ENCODE peak calls at places on chromosomes 7 and 10, in ten cellular contexts. X is fibroblast of lung, V is neural progenitor cell, O is OCI-LY7, E is hepatocyte, C is PC-9, G is Karpas-422, I is mammary epithelial cell, U is MM.1S, J is HepG2. K is an unnamed sample.

GRCh38 chr7:151694828-151695580 is 175.3 kb upstream of the RHEB start:
- DNase-seq in X (no peak), V (no peak), O (no peak), E (peak; percentile 77), C (peak; percentile 97), G (no peak), I (no peak), U (no peak), J (peak; percentile 40), K (peak; percentile 20)

GRCh38 chr7:79982151-79982770 is 152.4 kb upstream of the GNAI1 start:
- DNase-seq in X (peak; percentile 70), V (no peak), O (no peak), E (no peak), C (no peak), G (no peak), I (peak; percentile 28), U (no peak), J (no peak), K (peak; percentile 61)

GRCh38 chr10:91462423-91462822 is 52.3 kb downstream of the HECTD2 start:
- DNase-seq in X (peak; percentile 40), V (no peak), O (no peak), E (no peak), C (no peak), G (no peak), I (no peak), U (no peak), J (no peak), K (peak; percentile 4)

GRCh38 chr10:73910764-73911552 is at the start of gene PLAU:
- DNase-seq in X (peak; percentile 39), V (peak; percentile 85), O (peak; percentile 53), E (peak; percentile 59), C (no peak), G (peak; percentile 82), I (peak; percentile 73), U (no peak), J (no peak), K (peak; percentile 65)

GRCh38 chr7:142787034-142787768 is 16.4 kb downstream of the PRSS2 start:
- DNase-seq in X (no peak), V (no peak), O (no peak), E (no peak), C (no peak), G (no peak), I (no peak), U (no peak), J (no peak), K (no peak)

GRCh38 chr10:117950408-117950807 is 96.3 kb downstream of the RAB11FIP2 start:
- DNase-seq in X (no peak), V (no peak), O (no peak), E (no peak), C (no peak), G (no peak), I (no peak), U (no peak), J (no peak), K (no peak)

GRCh38 chr10:131974034-131974817 is 7.5 kb downstream of the BNIP3 start:
- DNase-seq in X (no peak), V (no peak), O (no peak), E (no peak), C (no peak), G (no peak), I (no peak), U (no peak), J (no peak), K (no peak)

GRCh38 chr10:102744374-102745051 is 765 bp downstream of the WBP1L start:
- DNase-seq in X (no peak), V (no peak), O (peak; percentile 61), E (peak; percentile 41), C (no peak), G (peak; percentile 79), I (no peak), U (peak; percentile 29), J (no peak), K (peak; percentile 68)

GRCh38 chr10:75395171-75395954 is 6.2 kb downstream of the ZNF503 start:
- DNase-seq in X (peak; percentile 42), V (peak; percentile 86), O (no peak), E (peak; percentile 89), C (peak; percentile 58), G (no peak), I (peak; percentile 26), U (no peak), J (no peak), K (peak; percentile 70)

GRCh38 chr7:100678291-100678984 is 4.9 kb downstream of the GNB2 start:
- DNase-seq in X (no peak), V (no peak), O (no peak), E (peak; percentile 10), C (no peak), G (no peak), I (no peak), U (no peak), J (no peak), K (no peak)

GRCh38 chr10:22784668-22785067 is 70.3 kb upstream of the PIP4K2A start:
- DNase-seq in X (no peak), V (no peak), O (no peak), E (no peak), C (no peak), G (no peak), I (no peak), U (no peak), J (no peak), K (no peak)

GRCh38 chr10:116767235-116767634 is 24.9 kb upstream of the HSPA12A start:
- DNase-seq in X (peak; percentile 5), V (no peak), O (no peak), E (peak; percentile 33), C (no peak), G (no peak), I (no peak), U (no peak), J (no peak), K (peak; percentile 65)

GRCh38 chr7:132575336-132575986 is 809 bp downstream of the PLXNA4 start:
- DNase-seq in X (peak; percentile 76), V (peak; percentile 82), O (no peak), E (peak; percentile 61), C (no peak), G (no peak), I (no peak), U (no peak), J (no peak), K (peak; percentile 73)

GRCh38 chr10:79137404-79137803 is 68.6 kb downstream of the ZMIZ1 start:
- DNase-seq in X (peak; percentile 61), V (no peak), O (no peak), E (no peak), C (no peak), G (no peak), I (no peak), U (no peak), J (no peak), K (no peak)

GRCh38 chr10:16566202-16566805 is 44.6 kb upstream of the C1QL3 start:
- DNase-seq in X (no peak), V (no peak), O (no peak), E (no peak), C (no peak), G (no peak), I (no peak), U (no peak), J (no peak), K (no peak)
- H2AFZ ChIP-seq in X (no peak overlapping the region), V (peak overlapping the region; percentile 21), O (no peak overlapping the region), E (no peak overlapping the region), C (no peak overlapping the region), G (no peak overlapping the region), I (peak overlapping the region; percentile 21), U (peak overlapping the region; percentile 51), J (peak overlapping the region; percentile 76), K (no peak overlapping the region)

DNA sequence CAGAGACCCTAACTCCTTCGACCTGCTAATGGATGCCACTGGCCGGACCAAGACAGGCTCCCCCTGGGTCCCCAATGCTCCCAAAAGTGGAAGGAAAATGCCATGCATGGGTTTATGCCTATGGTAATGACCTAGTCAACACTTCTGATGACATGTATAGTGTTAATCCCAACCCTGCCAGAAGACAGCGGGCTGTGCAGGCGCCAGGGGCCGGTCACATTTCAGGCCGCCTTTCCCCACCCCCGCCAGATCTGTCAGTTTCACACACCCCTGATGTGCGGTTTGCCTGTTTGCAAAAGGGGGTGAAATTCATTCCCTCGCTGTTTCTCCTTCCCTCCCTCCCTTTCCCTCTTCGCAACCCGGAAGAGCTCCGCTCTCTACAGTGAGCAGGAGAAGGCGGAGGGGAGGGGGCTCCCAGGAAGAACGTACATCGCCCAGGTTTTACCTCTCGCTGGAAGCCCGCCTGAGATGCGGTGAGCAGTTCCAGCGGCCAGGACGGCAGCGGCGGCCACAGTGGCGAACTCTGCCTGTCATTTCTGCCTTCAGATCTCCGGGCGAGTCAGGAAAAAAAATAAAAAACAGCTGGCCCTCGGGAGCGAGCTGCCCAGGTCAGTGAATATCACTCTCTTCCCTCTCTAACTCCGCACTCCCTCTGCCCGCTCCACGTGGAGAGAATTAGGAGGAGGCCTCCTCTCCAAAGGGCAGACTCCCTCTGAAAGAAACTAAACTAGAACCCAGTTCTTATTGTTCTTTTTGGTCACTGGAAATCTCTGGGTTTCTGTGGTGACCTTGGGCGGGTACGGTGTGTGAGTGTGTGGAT is 9.4 kb upstream of the GATA3 start:
- DNase-seq in X (no peak), V (peak; percentile 72), O (no peak), E (peak; percentile 25), C (peak; percentile 34), G (no peak), I (peak; percentile 27), U (no peak), J (no peak), K (no peak)
- H3K4me3 ChIP-seq in X (peak overlapping the region; percentile 42), V (peak overlapping the region; percentile 35), O (no peak overlapping the region), E (peak overlapping the region; percentile 6), C (peak overlapping the region; percentile 76), G (no peak overlapping the region), I (peak overlapping the region; percentile 54), U (peak overlapping the region; percentile 64), J (peak overlapping the region; percentile 22), K (peak overlapping the region; percentile 42)

DNA sequence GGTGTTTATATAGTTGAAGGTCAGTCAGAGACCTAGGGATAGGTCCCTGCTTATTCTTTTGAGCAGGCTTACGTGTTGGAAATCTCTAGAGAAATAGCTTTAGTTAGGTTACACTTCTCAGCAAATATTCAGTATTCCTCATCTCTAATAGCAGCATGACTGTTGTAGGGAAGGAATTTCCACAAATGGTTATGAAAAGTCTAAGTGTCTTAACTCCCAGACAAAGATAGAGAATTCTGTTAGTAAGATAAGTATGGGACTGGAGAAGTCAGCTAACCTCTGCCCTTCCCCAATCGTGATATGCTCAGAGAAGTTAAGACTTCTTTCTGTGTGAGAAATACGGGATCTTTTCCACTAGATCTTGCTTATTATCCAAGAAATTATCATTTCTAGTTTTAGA is 16.5 kb downstream of the SGPL1 start:
- DNase-seq in X (peak; percentile 62), V (no peak), O (no peak), E (no peak), C (no peak), G (no peak), I (no peak), U (no peak), J (no peak), K (peak; percentile 14)
- H2AFZ ChIP-seq in X (no peak overlapping the region), V (no peak overlapping the region), O (no peak overlapping the region), E (no peak overlapping the region), C (no peak overlapping the region), G (no peak overlapping the region), I (no peak overlapping the region), U (no peak overlapping the region), J (no peak overlapping the region), K (no peak overlapping the region)

DNA sequence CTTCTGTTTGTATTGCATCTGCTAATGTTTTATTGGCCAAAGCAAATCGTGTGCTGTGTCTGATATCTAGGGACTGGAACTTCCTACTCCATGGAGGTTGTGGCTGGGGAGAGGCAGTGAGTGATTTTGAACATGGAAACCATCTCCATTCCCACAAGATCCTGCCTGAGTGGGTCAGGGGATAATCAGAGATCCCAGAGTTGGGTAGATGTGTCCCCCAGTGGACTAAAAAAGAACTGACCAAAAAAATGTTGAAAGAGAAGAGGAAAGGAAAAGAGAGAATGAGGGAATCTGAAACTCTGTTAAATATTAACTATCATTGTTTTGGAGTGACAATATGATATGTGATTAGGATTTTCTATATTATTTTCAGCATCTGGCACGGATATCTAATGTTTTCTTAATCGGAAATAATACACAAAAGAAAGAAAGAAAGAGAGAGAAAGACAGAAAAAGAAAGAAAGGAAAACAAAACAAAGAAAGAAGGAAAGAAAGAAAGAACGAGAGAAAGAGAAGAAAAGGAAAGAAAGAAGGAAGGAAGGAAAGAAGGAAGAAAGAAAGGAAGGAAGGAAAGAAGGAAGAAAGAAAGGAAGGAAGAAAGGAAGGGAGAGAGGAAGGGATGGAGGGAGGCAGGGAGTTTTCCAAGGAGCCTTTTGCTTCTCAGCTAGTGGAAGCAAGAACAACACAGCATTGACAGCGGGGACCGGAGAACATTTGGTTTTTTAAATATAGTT is 638.5 kb downstream of the CCSER2 start:
- DNase-seq in X (no peak), V (no peak), O (no peak), E (no peak), C (no peak), G (no peak), I (no peak), U (no peak), J (no peak), K (no peak)
- H3K4me3 ChIP-seq in X (no peak overlapping the region), V (no peak overlapping the region), O (no peak overlapping the region), E (no peak overlapping the region), C (no peak overlapping the region), G (no peak overlapping the region), I (no peak overlapping the region), U (no peak overlapping the region), J (no peak overlapping the region), K (no peak overlapping the region)